ENCODE peak calls at places on chromosomes 16 and 17, in eight cellular contexts. X, N, R, T, P, O, V and Z are unnamed samples.
A peak's percentile ranks its signal among the peaks of the same experiment; 100 is the strongest.

GRCh38 chr17:10628756-10629155 is 28.4 kb downstream of the MYH3 start:
- DNase-seq in X (no peak), N (no peak), R (peak; percentile 47), T (no peak), P (peak; percentile 39), O (no peak), V (no peak), Z (no peak)

GRCh38 chr16:88601313-88602036 is 31.3 kb downstream of the ZC3H18 start:
- DNase-seq in X (no peak), N (no peak), R (no peak), T (no peak), P (no peak), O (no peak), V (no peak), Z (no peak)

GRCh38 chr16:76639685-76640289 is 362.6 kb downstream of the CNTNAP4 start:
- DNase-seq in X (peak; percentile 1), N (peak; percentile 40), R (peak; percentile 58), T (no peak), P (peak; percentile 13), O (no peak), V (no peak), Z (no peak)

GRCh38 chr17:63961355-63962207 is 11.1 kb downstream of the SCN4A start:
- DNase-seq in X (peak; percentile 53), N (peak; percentile 79), R (peak; percentile 98), T (peak; percentile 22), P (peak; percentile 79), O (peak; percentile 94), V (no peak), Z (peak; percentile 95)

GRCh38 chr16:78365376-78365775 is 265.9 kb downstream of the WWOX start:
- DNase-seq in X (no peak), N (no peak), R (no peak), T (no peak), P (no peak), O (no peak), V (no peak), Z (no peak)

GRCh38 chr16:47565454-47565853 is 104.3 kb downstream of the PHKB start:
- DNase-seq in X (peak; percentile 66), N (peak; percentile 33), R (no peak), T (no peak), P (no peak), O (peak; percentile 82), V (no peak), Z (peak; percentile 90)

GRCh38 chr17:40541060-40541872 is 24.0 kb downstream of the CCR7 start:
- DNase-seq in X (no peak), N (no peak), R (no peak), T (peak; percentile 71), P (no peak), O (peak; percentile 9), V (no peak), Z (peak; percentile 83)

GRCh38 chr17:65055280-65055707 is 1.2 kb downstream of the GNA13 start:
- DNase-seq in X (no peak), N (no peak), R (no peak), T (peak; percentile 25), P (peak; percentile 36), O (no peak), V (no peak), Z (no peak)

GRCh38 chr16:77211880-77212735 is 12.9 kb downstream of the SYCE1L start:
- DNase-seq in X (no peak), N (peak; percentile 77), R (peak; percentile 83), T (peak; percentile 76), P (peak; percentile 96), O (no peak), V (no peak), Z (no peak)

GRCh38 chr16:4847774-4848587 is 700 bp downstream of the UBN1 start:
- DNase-seq in X (peak; percentile 64), N (no peak), R (peak; percentile 75), T (peak; percentile 29), P (peak; percentile 71), O (peak; percentile 74), V (no peak), Z (peak; percentile 93)

GRCh38 chr17:22459331-22459952 is 767.1 kb downstream of the KCNJ18 start:
- DNase-seq in X (no peak), N (no peak), R (no peak), T (no peak), P (no peak), O (no peak), V (no peak), Z (no peak)

GRCh38 chr17:16989953-16990860 is 18.3 kb upstream of the TNFRSF13B start:
- DNase-seq in X (peak; percentile 59), N (peak; percentile 52), R (no peak), T (no peak), P (no peak), O (no peak), V (peak; percentile 21), Z (no peak)

GRCh38 chr16:83054302-83054701 is 427.5 kb downstream of the CDH13 start:
- DNase-seq in X (peak; percentile 34), N (no peak), R (no peak), T (no peak), P (no peak), O (no peak), V (no peak), Z (no peak)

GRCh38 chr17:59151007-59151406 is 4.0 kb downstream of the SKA2 start:
- DNase-seq in X (peak; percentile 6), N (no peak), R (no peak), T (no peak), P (no peak), O (no peak), V (no peak), Z (no peak)

GRCh38 chr17:83062818-83063671 is 16.4 kb upstream of the METRNL start:
- DNase-seq in X (no peak), N (no peak), R (no peak), T (peak; percentile 2), P (peak; percentile 36), O (peak; percentile 5), V (no peak), Z (peak; percentile 17)

GRCh38 chr17:81396278-81396721 is 1.0 kb downstream of the BAHCC1 start:
- DNase-seq in X (no peak), N (no peak), R (no peak), T (no peak), P (no peak), O (no peak), V (no peak), Z (no peak)

GRCh38 chr17:81398170-81398854 is 3.1 kb downstream of the BAHCC1 start:
- DNase-seq in X (peak; percentile 49), N (no peak), R (peak; percentile 75), T (no peak), P (peak; percentile 68), O (no peak), V (no peak), Z (no peak)

GRCh38 chr17:81398855-81399451 is 3.7 kb downstream of the BAHCC1 start:
- DNase-seq in X (no peak), N (no peak), R (peak; percentile 55), T (no peak), P (no peak), O (no peak), V (no peak), Z (no peak)

GRCh38 chr17:81396722-81397313 is 1.6 kb downstream of the BAHCC1 start:
- DNase-seq in X (no peak), N (no peak), R (peak; percentile 98), T (peak; percentile 39), P (peak; percentile 67), O (peak; percentile 39), V (no peak), Z (no peak)

GRCh38 chr17:81397314-81398169 is 2.3 kb downstream of the BAHCC1 start:
- DNase-seq in X (peak; percentile 62), N (no peak), R (peak; percentile 97), T (no peak), P (peak; percentile 88), O (no peak), V (no peak), Z (no peak)
- TF ChIP-seq CTCF in X (no peak), N (no peak), R (peak; percentile 67), T (no peak), P (peak; percentile 54), O (no peak), V (peak; percentile 30), Z (no peak)

GRCh38 chr16:13244770-13245169 is 343.4 kb downstream of the SHISA9 start:
- DNase-seq in X (no peak), N (no peak), R (no peak), T (no peak), P (no peak), O (no peak), V (no peak), Z (no peak)
- H3K4me3 ChIP-seq in X (no peak overlapping the region), N (no peak overlapping the region), R (no peak overlapping the region), T (no peak overlapping the region), P (no peak overlapping the region), O (no peak overlapping the region), V (no peak overlapping the region), Z (no peak overlapping the region)

GRCh38 chr17:62592305-62593099 is 35.0 kb upstream of the MRC2 start:
- DNase-seq in X (peak; percentile 43), N (no peak), R (no peak), T (no peak), P (no peak), O (no peak), V (no peak), Z (no peak)
- TF ChIP-seq CTCF in X (peak; percentile 20), N (no peak), R (no peak), T (no peak), P (peak; percentile 60), O (no peak), V (no peak), Z (no peak)

GRCh38 chr16:87012954-87013938 is 303.9 kb downstream of the C16orf95 start:
- DNase-seq in X (no peak), N (no peak), R (no peak), T (no peak), P (peak; percentile 30), O (no peak), V (no peak), Z (no peak)

GRCh38 chr16:87014112-87014511 is 303.1 kb downstream of the C16orf95 start:
- DNase-seq in X (no peak), N (no peak), R (no peak), T (no peak), P (no peak), O (no peak), V (no peak), Z (no peak)

GRCh38 chr16:87016056-87016455 is 301.1 kb downstream of the C16orf95 start:
- DNase-seq in X (no peak), N (no peak), R (no peak), T (no peak), P (no peak), O (no peak), V (no peak), Z (no peak)

GRCh38 chr16:87017388-87018012 is 299.7 kb downstream of the C16orf95 start:
- DNase-seq in X (peak; percentile 88), N (no peak), R (peak; percentile 51), T (no peak), P (no peak), O (no peak), V (peak; percentile 46), Z (no peak)

DNA sequence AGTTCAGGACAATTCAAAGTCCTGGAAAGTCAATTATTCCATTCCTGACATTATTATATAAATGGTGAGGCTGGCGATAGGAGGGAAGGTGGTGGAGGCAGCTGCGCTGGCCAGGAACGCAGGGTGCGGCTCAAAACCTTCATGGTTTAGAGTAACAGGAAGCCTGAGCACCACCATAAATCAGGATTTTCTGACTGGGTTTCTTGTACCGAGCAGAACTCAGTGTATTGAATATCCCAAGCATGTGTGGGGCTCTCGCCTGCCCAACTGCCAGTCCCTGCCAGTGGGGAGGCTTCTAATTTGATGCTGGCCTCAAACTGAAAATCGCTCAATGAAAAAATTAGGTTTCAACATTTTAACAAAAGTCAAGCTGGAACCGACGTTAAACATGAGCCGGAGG is 300.6 kb downstream of the C16orf95 start:
- DNase-seq in X (no peak), N (no peak), R (no peak), T (no peak), P (no peak), O (no peak), V (no peak), Z (no peak)
- H3K4me3 ChIP-seq in X (no peak overlapping the region), N (no peak overlapping the region), R (no peak overlapping the region), T (no peak overlapping the region), P (no peak overlapping the region), O (no peak overlapping the region), V (no peak overlapping the region), Z (no peak overlapping the region)

GRCh38 chr16:75429621-75430403 is 3.5 kb downstream of the CFDP1 start:
- DNase-seq in X (no peak), N (no peak), R (no peak), T (no peak), P (no peak), O (no peak), V (no peak), Z (no peak)
- TF ChIP-seq CTCF in X (no peak), N (no peak), R (no peak), T (no peak), P (no peak), O (no peak), V (no peak), Z (no peak)